ENCODE peak calls at places on chromosome 20, in eight cellular contexts. One of them, this sample, is unnamed.

GRCh38 chr20:46230811-46231282 is 77.5 kb downstream of the CDH22 start:
- DNase-seq in HCT116: no peak
- DNase-seq in SK-N-SH: no peak
- DNase-seq in IMR-90: peak
- DNase-seq in A549: peak
- DNase-seq in GM12878: no peak
- DNase-seq in H1: no peak
- DNase-seq in K562: peak
- DNase-seq in this sample: peak

GRCh38 chr20:63740501-63741353 is 1.2 kb downstream of the SLC2A4RG start:
- DNase-seq in HCT116: peak
- DNase-seq in SK-N-SH: peak
- DNase-seq in IMR-90: peak
- DNase-seq in A549: peak
- DNase-seq in GM12878: no peak
- DNase-seq in H1: no peak
- DNase-seq in K562: peak
- DNase-seq in this sample: peak

GRCh38 chr20:14434379-14435136 is 97.1 kb upstream of the FLRT3 start:
- DNase-seq in HCT116: no peak
- DNase-seq in SK-N-SH: no peak
- DNase-seq in IMR-90: peak
- DNase-seq in A549: peak
- DNase-seq in GM12878: no peak
- DNase-seq in H1: no peak
- DNase-seq in K562: no peak
- DNase-seq in this sample: no peak

GRCh38 chr20:10469599-10469998 is 34.5 kb downstream of the SLX4IP start:
- DNase-seq in HCT116: peak
- DNase-seq in SK-N-SH: peak
- DNase-seq in IMR-90: peak
- DNase-seq in A549: peak
- DNase-seq in GM12878: no peak
- DNase-seq in H1: peak
- DNase-seq in K562: peak
- DNase-seq in this sample: peak

GRCh38 chr20:37386505-37387201 is 40.7 kb downstream of the SRC start:
- DNase-seq in HCT116: no peak
- DNase-seq in SK-N-SH: peak
- DNase-seq in IMR-90: no peak
- DNase-seq in A549: peak
- DNase-seq in GM12878: no peak
- DNase-seq in H1: no peak
- DNase-seq in K562: no peak
- DNase-seq in this sample: no peak

GRCh38 chr20:11895832-11896484 is 21.7 kb upstream of the BTBD3 start:
- DNase-seq in HCT116: no peak
- DNase-seq in SK-N-SH: no peak
- DNase-seq in IMR-90: peak
- DNase-seq in A549: no peak
- DNase-seq in GM12878: no peak
- DNase-seq in H1: no peak
- DNase-seq in K562: no peak
- DNase-seq in this sample: no peak

GRCh38 chr20:58075980-58076749 is 152.3 kb downstream of the ANKRD60 start:
- DNase-seq in HCT116: no peak
- DNase-seq in SK-N-SH: peak
- DNase-seq in IMR-90: no peak
- DNase-seq in A549: no peak
- DNase-seq in GM12878: no peak
- DNase-seq in H1: no peak
- DNase-seq in K562: no peak
- DNase-seq in this sample: no peak

GRCh38 chr20:58457083-58457680 is 58.0 kb downstream of the APCDD1L start:
- DNase-seq in HCT116: no peak
- DNase-seq in SK-N-SH: peak
- DNase-seq in IMR-90: peak
- DNase-seq in A549: no peak
- DNase-seq in GM12878: no peak
- DNase-seq in H1: no peak
- DNase-seq in K562: no peak
- DNase-seq in this sample: no peak

GRCh38 chr20:10806539-10806938 is 132.7 kb upstream of the JAG1 start:
- DNase-seq in HCT116: no peak
- DNase-seq in SK-N-SH: no peak
- DNase-seq in IMR-90: no peak
- DNase-seq in A549: no peak
- DNase-seq in GM12878: no peak
- DNase-seq in H1: no peak
- DNase-seq in K562: no peak
- DNase-seq in this sample: no peak

GRCh38 chr20:38875170-38875993 is 50.8 kb upstream of the FAM83D start:
- DNase-seq in HCT116: no peak
- DNase-seq in SK-N-SH: peak
- DNase-seq in IMR-90: no peak
- DNase-seq in A549: no peak
- DNase-seq in GM12878: peak
- DNase-seq in H1: no peak
- DNase-seq in K562: peak
- DNase-seq in this sample: no peak

GRCh38 chr20:60262967-60263603 is 304.9 kb downstream of the CDH26 start:
- DNase-seq in HCT116: no peak
- DNase-seq in SK-N-SH: peak
- DNase-seq in IMR-90: no peak
- DNase-seq in A549: peak
- DNase-seq in GM12878: no peak
- DNase-seq in H1: peak
- DNase-seq in K562: peak
- DNase-seq in this sample: peak

GRCh38 chr20:37670426-37670825 is 23.4 kb upstream of the CTNNBL1 start:
- DNase-seq in HCT116: no peak
- DNase-seq in SK-N-SH: peak
- DNase-seq in IMR-90: no peak
- DNase-seq in A549: no peak
- DNase-seq in GM12878: no peak
- DNase-seq in H1: no peak
- DNase-seq in K562: no peak
- DNase-seq in this sample: no peak

GRCh38 chr20:9119776-9120175 is 50.9 kb downstream of the PLCB4 start:
- DNase-seq in HCT116: no peak
- DNase-seq in SK-N-SH: peak
- DNase-seq in IMR-90: no peak
- DNase-seq in A549: no peak
- DNase-seq in GM12878: no peak
- DNase-seq in H1: no peak
- DNase-seq in K562: no peak
- DNase-seq in this sample: no peak

GRCh38 chr20:5400164-5400762 is 83.5 kb upstream of the PROKR2 start:
- DNase-seq in HCT116: no peak
- DNase-seq in SK-N-SH: no peak
- DNase-seq in IMR-90: peak
- DNase-seq in A549: no peak
- DNase-seq in GM12878: no peak
- DNase-seq in H1: no peak
- DNase-seq in K562: peak
- DNase-seq in this sample: peak

DNA sequence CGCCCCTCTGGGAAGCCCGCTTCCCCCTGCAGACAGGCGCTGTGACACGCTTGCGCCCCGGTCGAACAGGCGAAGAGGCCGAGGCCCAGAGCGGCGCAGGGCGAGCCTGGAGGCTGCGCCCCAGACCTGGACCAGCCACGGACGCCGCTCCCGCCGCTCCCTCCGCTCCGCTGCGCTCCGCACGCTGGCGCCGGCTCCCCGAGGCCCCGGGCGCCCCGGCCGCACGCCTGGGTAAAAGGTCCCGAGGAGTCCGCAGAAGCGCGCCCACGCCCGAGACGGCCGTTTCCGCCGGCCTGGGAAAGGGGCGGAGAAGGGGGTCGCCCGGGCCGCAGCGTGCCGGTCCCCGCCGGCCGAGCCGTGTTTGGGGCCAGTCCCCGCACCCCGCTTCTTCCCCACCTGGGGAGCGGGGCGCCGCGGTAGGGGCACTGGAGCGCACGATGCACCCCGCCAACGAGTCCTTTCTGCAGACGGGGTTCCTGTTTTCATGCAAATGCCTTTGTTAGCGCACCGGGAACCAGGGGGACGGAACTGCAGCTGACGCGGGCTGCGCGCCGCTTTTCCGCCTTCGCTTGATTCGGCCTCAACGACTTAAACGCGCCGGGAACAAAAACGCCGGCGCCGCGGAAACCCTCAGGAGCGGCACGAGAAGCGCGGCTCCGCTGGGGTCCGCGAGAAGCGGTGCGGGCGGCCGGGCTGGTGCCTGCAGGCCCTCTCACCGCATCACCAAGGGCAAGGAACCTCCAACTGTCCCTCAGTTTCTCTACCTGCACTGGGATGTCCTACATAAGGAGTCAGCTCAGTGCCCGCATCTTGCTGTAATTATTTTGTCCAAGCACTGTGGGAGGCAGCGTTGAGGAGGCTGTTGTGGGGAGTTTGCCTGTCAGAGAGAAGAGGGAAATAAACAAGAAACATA is 91.7 kb upstream of the SIRPA start:
- DNase-seq in HCT116: no peak
- DNase-seq in SK-N-SH: peak
- DNase-seq in IMR-90: peak
- DNase-seq in A549: no peak
- DNase-seq in GM12878: no peak
- DNase-seq in H1: peak
- DNase-seq in K562: no peak
- DNase-seq in this sample: no peak
- TF ChIP-seq RAD21 in HCT116: no peak
- TF ChIP-seq RAD21 in SK-N-SH: no peak
- TF ChIP-seq RAD21 in IMR-90: no peak
- TF ChIP-seq RAD21 in A549: no peak
- TF ChIP-seq RAD21 in GM12878: no peak
- TF ChIP-seq RAD21 in H1: no peak
- TF ChIP-seq RAD21 in K562: no peak
- TF ChIP-seq RAD21 in this sample: no peak

GRCh38 chr20:25015986-25016385 is 23.4 kb upstream of the APMAP start:
- DNase-seq in HCT116: no peak
- DNase-seq in SK-N-SH: no peak
- DNase-seq in IMR-90: no peak
- DNase-seq in A549: no peak
- DNase-seq in GM12878: no peak
- DNase-seq in H1: no peak
- DNase-seq in K562: no peak
- DNase-seq in this sample: no peak

GRCh38 chr20:25012616-25013189 is 20.2 kb upstream of the APMAP start:
- DNase-seq in HCT116: no peak
- DNase-seq in SK-N-SH: no peak
- DNase-seq in IMR-90: no peak
- DNase-seq in A549: no peak
- DNase-seq in GM12878: no peak
- DNase-seq in H1: no peak
- DNase-seq in K562: no peak
- DNase-seq in this sample: no peak

GRCh38 chr20:25016471-25016870 is 23.9 kb upstream of the APMAP start:
- DNase-seq in HCT116: no peak
- DNase-seq in SK-N-SH: no peak
- DNase-seq in IMR-90: no peak
- DNase-seq in A549: no peak
- DNase-seq in GM12878: no peak
- DNase-seq in H1: no peak
- DNase-seq in K562: no peak
- DNase-seq in this sample: no peak

GRCh38 chr20:25013478-25014380 is 21.2 kb upstream of the APMAP start:
- DNase-seq in HCT116: no peak
- DNase-seq in SK-N-SH: no peak
- DNase-seq in IMR-90: no peak
- DNase-seq in A549: no peak
- DNase-seq in GM12878: no peak
- DNase-seq in H1: no peak
- DNase-seq in K562: no peak
- DNase-seq in this sample: no peak

DNA sequence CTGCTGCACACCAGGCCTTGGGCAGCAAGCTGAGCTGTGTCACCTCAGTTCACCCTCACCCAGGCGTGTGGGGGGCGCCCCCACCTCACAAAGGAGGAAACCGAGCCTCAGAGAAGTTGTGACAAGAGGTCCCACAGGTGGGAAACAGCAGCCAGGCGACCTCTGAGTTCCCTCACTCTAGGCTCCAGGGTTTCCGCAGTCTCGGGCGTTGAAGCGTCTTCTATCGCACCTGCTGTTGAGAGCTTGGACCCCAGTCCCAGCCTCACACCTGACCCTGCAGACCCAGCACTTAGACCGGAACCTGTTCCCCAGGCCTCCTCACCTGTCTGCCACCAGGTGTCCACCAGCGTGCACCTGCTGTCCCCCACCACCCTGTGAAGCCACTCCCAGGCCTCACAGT is 22.3 kb upstream of the APMAP start:
- DNase-seq in HCT116: no peak
- DNase-seq in SK-N-SH: no peak
- DNase-seq in IMR-90: no peak
- DNase-seq in A549: no peak
- DNase-seq in GM12878: no peak
- DNase-seq in H1: no peak
- DNase-seq in K562: no peak
- DNase-seq in this sample: no peak
- TF ChIP-seq RAD21 in HCT116: no peak
- TF ChIP-seq RAD21 in SK-N-SH: no peak
- TF ChIP-seq RAD21 in IMR-90: no peak
- TF ChIP-seq RAD21 in A549: no peak
- TF ChIP-seq RAD21 in GM12878: no peak
- TF ChIP-seq RAD21 in H1: no peak
- TF ChIP-seq RAD21 in K562: no peak
- TF ChIP-seq RAD21 in this sample: no peak

GRCh38 chr20:61839912-61840441 is 225.7 kb downstream of the TAF4 start:
- DNase-seq in HCT116: no peak
- DNase-seq in SK-N-SH: no peak
- DNase-seq in IMR-90: no peak
- DNase-seq in A549: no peak
- DNase-seq in GM12878: no peak
- DNase-seq in H1: no peak
- DNase-seq in K562: no peak
- DNase-seq in this sample: no peak
- TF ChIP-seq RAD21 in HCT116: no peak
- TF ChIP-seq RAD21 in SK-N-SH: no peak
- TF ChIP-seq RAD21 in IMR-90: no peak
- TF ChIP-seq RAD21 in A549: no peak
- TF ChIP-seq RAD21 in GM12878: no peak
- TF ChIP-seq RAD21 in H1: no peak
- TF ChIP-seq RAD21 in K562: no peak
- TF ChIP-seq RAD21 in this sample: no peak

DNA sequence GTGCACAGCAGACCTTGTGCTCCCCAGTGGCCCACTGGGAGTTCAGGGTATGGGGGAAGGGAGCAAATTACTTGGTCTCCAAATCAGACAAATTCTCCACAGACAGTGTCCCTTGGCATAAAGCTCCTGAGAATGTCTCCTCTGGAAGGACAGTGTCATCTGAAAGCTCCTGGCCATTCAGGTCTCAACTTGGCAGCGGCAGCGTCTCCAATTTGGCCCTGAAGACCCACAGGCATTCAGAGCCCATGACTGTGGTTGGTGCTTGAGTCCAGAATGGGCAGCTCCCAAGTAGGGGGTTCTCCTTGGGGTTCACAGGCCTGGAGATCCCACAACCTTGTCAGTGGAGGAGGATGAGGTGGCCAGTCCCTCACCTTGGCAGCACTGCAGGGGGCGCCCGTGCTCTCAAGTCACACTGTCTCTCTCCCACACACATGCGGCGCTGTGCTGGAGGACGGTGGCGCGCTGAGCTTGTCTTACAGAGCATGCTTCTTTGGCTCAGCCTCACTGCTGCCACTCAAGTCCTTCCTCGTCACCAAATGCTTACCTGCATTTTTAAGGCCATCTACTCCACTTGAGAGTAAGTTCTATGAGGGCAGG is 20.7 kb downstream of the DYNLRB1 start:
- DNase-seq in HCT116: no peak
- DNase-seq in SK-N-SH: peak
- DNase-seq in IMR-90: no peak
- DNase-seq in A549: peak
- DNase-seq in GM12878: no peak
- DNase-seq in H1: no peak
- DNase-seq in K562: peak
- DNase-seq in this sample: peak
- TF ChIP-seq RAD21 in HCT116: peak
- TF ChIP-seq RAD21 in SK-N-SH: peak
- TF ChIP-seq RAD21 in IMR-90: peak
- TF ChIP-seq RAD21 in A549: peak
- TF ChIP-seq RAD21 in GM12878: peak
- TF ChIP-seq RAD21 in H1: peak
- TF ChIP-seq RAD21 in K562: no peak
- TF ChIP-seq RAD21 in this sample: peak